ENCODE peak calls at places on chromosome 1, in nine cellular contexts. One of them, this sample, is unnamed. For H3K36me3, the result is how much of the 10 kb centered on the place peaks cover.

GRCh38 chr1:60622486-60622885 is 459.9 kb upstream of the NFIA start:
- DNase-seq in heart right ventricle: no peak
- DNase-seq in fibroblast of lung: peak
- DNase-seq in cardiac muscle cell: no peak
- DNase-seq in body of pancreas: no peak
- DNase-seq in neuronal stem cell: no peak
- DNase-seq in CD4-positive, CD25-positive, alpha-beta regulatory T cell: no peak
- DNase-seq in MM.1S: no peak
- DNase-seq in neural progenitor cell: no peak
- DNase-seq in this sample: no peak

GRCh38 chr1:228358764-228359612 is 47.6 kb downstream of the TRIM11 start:
- DNase-seq in MM.1S: no peak
- DNase-seq in neural progenitor cell: no peak
- DNase-seq in cardiac muscle cell: no peak
- DNase-seq in fibroblast of lung: no peak
- DNase-seq in CD4-positive, CD25-positive, alpha-beta regulatory T cell: no peak
- DNase-seq in heart right ventricle: no peak
- DNase-seq in neuronal stem cell: no peak
- DNase-seq in body of pancreas: no peak
- DNase-seq in this sample: no peak

GRCh38 chr1:79188371-79188770 is 181.8 kb upstream of the ADGRL4 start:
- DNase-seq in MM.1S: no peak
- DNase-seq in neuronal stem cell: no peak
- DNase-seq in heart right ventricle: no peak
- DNase-seq in neural progenitor cell: no peak
- DNase-seq in CD4-positive, CD25-positive, alpha-beta regulatory T cell: no peak
- DNase-seq in cardiac muscle cell: no peak
- DNase-seq in body of pancreas: no peak
- DNase-seq in fibroblast of lung: peak
- DNase-seq in this sample: no peak

GRCh38 chr1:174809755-174810280 is 189.9 kb upstream of the CACYBP start:
- DNase-seq in MM.1S: no peak
- DNase-seq in body of pancreas: no peak
- DNase-seq in heart right ventricle: no peak
- DNase-seq in CD4-positive, CD25-positive, alpha-beta regulatory T cell: no peak
- DNase-seq in neuronal stem cell: no peak
- DNase-seq in fibroblast of lung: no peak
- DNase-seq in cardiac muscle cell: no peak
- DNase-seq in neural progenitor cell: no peak
- DNase-seq in this sample: no peak

GRCh38 chr1:96372881-96373280 is 348.7 kb upstream of the PTBP2 start:
- DNase-seq in neuronal stem cell: no peak
- DNase-seq in body of pancreas: no peak
- DNase-seq in MM.1S: no peak
- DNase-seq in fibroblast of lung: no peak
- DNase-seq in neural progenitor cell: no peak
- DNase-seq in heart right ventricle: no peak
- DNase-seq in cardiac muscle cell: no peak
- DNase-seq in CD4-positive, CD25-positive, alpha-beta regulatory T cell: no peak
- DNase-seq in this sample: no peak

GRCh38 chr1:93442276-93442675 is 5.6 kb upstream of the FNBP1L start:
- DNase-seq in body of pancreas: peak
- DNase-seq in CD4-positive, CD25-positive, alpha-beta regulatory T cell: no peak
- DNase-seq in neural progenitor cell: no peak
- DNase-seq in MM.1S: no peak
- DNase-seq in heart right ventricle: no peak
- DNase-seq in cardiac muscle cell: no peak
- DNase-seq in neuronal stem cell: no peak
- DNase-seq in fibroblast of lung: no peak
- DNase-seq in this sample: no peak

GRCh38 chr1:51661081-51661518 is 44.2 kb downstream of the OSBPL9 start:
- DNase-seq in neuronal stem cell: no peak
- DNase-seq in CD4-positive, CD25-positive, alpha-beta regulatory T cell: no peak
- DNase-seq in cardiac muscle cell: peak
- DNase-seq in MM.1S: no peak
- DNase-seq in fibroblast of lung: peak
- DNase-seq in body of pancreas: no peak
- DNase-seq in neural progenitor cell: no peak
- DNase-seq in heart right ventricle: no peak
- DNase-seq in this sample: no peak

GRCh38 chr1:113783254-113784103 is 24.2 kb upstream of the PHTF1 start:
- DNase-seq in neuronal stem cell: no peak
- DNase-seq in cardiac muscle cell: no peak
- DNase-seq in fibroblast of lung: peak
- DNase-seq in neural progenitor cell: no peak
- DNase-seq in heart right ventricle: peak
- DNase-seq in CD4-positive, CD25-positive, alpha-beta regulatory T cell: peak
- DNase-seq in body of pancreas: peak
- DNase-seq in MM.1S: peak
- DNase-seq in this sample: peak

GRCh38 chr1:226474443-226475111 is 66.7 kb upstream of the PARP1 start:
- DNase-seq in neural progenitor cell: peak
- DNase-seq in MM.1S: no peak
- DNase-seq in body of pancreas: no peak
- DNase-seq in cardiac muscle cell: no peak
- DNase-seq in fibroblast of lung: no peak
- DNase-seq in neuronal stem cell: no peak
- DNase-seq in heart right ventricle: no peak
- DNase-seq in CD4-positive, CD25-positive, alpha-beta regulatory T cell: no peak
- DNase-seq in this sample: no peak

GRCh38 chr1:180912801-180913616 is at the start of gene KIAA1614:
- DNase-seq in MM.1S: no peak
- DNase-seq in neuronal stem cell: peak
- DNase-seq in cardiac muscle cell: peak
- DNase-seq in neural progenitor cell: peak
- DNase-seq in CD4-positive, CD25-positive, alpha-beta regulatory T cell: no peak
- DNase-seq in body of pancreas: peak
- DNase-seq in fibroblast of lung: peak
- DNase-seq in heart right ventricle: peak
- DNase-seq in this sample: no peak

DNA sequence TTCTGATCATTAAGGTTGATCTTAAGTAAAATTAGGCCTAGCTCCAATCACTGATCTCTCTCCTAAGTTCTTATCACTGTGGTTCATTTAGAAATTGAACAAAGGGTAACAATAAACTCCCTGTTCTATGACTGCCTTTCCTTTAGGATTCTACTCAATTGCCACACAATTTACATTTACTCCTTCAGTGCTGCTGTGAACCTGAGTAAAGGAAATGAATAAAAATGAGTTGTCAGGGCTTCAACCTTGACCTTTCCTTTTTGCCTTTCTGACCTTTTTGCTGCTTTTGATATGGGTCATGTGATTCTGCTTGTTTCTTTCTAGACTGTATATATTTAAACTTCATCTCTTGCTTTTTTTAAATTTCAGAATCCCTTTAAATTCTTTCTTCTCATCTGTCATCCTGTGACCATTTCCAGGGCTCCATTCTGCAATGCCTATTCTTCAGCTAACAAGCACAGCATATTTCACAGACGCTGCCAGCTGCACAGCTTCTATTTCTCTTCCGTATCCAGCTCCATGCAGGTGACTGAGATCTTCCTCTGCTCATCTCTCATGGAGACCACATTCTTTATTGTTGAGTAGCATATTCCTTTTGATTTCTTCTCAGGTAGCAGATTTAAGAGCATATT is 3.2 kb downstream of the LRRC8B start:
- DNase-seq in body of pancreas: no peak
- DNase-seq in MM.1S: no peak
- DNase-seq in neuronal stem cell: no peak
- DNase-seq in CD4-positive, CD25-positive, alpha-beta regulatory T cell: no peak
- DNase-seq in cardiac muscle cell: no peak
- DNase-seq in fibroblast of lung: no peak
- DNase-seq in heart right ventricle: no peak
- DNase-seq in neural progenitor cell: no peak
- DNase-seq in this sample: no peak
- H3K4me3 ChIP-seq in body of pancreas: no peak
- H3K4me3 ChIP-seq in MM.1S: no peak
- H3K4me3 ChIP-seq in neuronal stem cell: no peak
- H3K4me3 ChIP-seq in CD4-positive, CD25-positive, alpha-beta regulatory T cell: peak
- H3K4me3 ChIP-seq in cardiac muscle cell: no peak
- H3K4me3 ChIP-seq in fibroblast of lung: no peak
- H3K4me3 ChIP-seq in heart right ventricle: no peak
- H3K4me3 ChIP-seq in neural progenitor cell: no peak
- H3K4me3 ChIP-seq in this sample: no peak

GRCh38 chr1:26844389-26844788 is 17.9 kb downstream of the ZDHHC18 start:
- DNase-seq in neuronal stem cell: no peak
- DNase-seq in heart right ventricle: no peak
- DNase-seq in MM.1S: no peak
- DNase-seq in fibroblast of lung: peak
- DNase-seq in cardiac muscle cell: no peak
- DNase-seq in CD4-positive, CD25-positive, alpha-beta regulatory T cell: no peak
- DNase-seq in body of pancreas: no peak
- DNase-seq in neural progenitor cell: no peak
- DNase-seq in this sample: no peak

GRCh38 chr1:26851106-26851684 is 11.8 kb upstream of the SFN start:
- DNase-seq in neural progenitor cell: no peak
- DNase-seq in cardiac muscle cell: no peak
- DNase-seq in CD4-positive, CD25-positive, alpha-beta regulatory T cell: no peak
- DNase-seq in neuronal stem cell: no peak
- DNase-seq in body of pancreas: no peak
- DNase-seq in fibroblast of lung: no peak
- DNase-seq in MM.1S: no peak
- DNase-seq in heart right ventricle: no peak
- DNase-seq in this sample: no peak

GRCh38 chr1:26852701-26853100 is 10.2 kb upstream of the SFN start:
- DNase-seq in fibroblast of lung: no peak
- DNase-seq in neural progenitor cell: no peak
- DNase-seq in cardiac muscle cell: no peak
- DNase-seq in heart right ventricle: no peak
- DNase-seq in MM.1S: no peak
- DNase-seq in CD4-positive, CD25-positive, alpha-beta regulatory T cell: no peak
- DNase-seq in body of pancreas: no peak
- DNase-seq in neuronal stem cell: no peak
- DNase-seq in this sample: no peak

GRCh38 chr1:26848947-26849774 is 13.8 kb upstream of the SFN start:
- DNase-seq in fibroblast of lung: peak
- DNase-seq in neural progenitor cell: no peak
- DNase-seq in cardiac muscle cell: no peak
- DNase-seq in body of pancreas: peak
- DNase-seq in CD4-positive, CD25-positive, alpha-beta regulatory T cell: no peak
- DNase-seq in heart right ventricle: no peak
- DNase-seq in neuronal stem cell: no peak
- DNase-seq in MM.1S: no peak
- DNase-seq in this sample: no peak

DNA sequence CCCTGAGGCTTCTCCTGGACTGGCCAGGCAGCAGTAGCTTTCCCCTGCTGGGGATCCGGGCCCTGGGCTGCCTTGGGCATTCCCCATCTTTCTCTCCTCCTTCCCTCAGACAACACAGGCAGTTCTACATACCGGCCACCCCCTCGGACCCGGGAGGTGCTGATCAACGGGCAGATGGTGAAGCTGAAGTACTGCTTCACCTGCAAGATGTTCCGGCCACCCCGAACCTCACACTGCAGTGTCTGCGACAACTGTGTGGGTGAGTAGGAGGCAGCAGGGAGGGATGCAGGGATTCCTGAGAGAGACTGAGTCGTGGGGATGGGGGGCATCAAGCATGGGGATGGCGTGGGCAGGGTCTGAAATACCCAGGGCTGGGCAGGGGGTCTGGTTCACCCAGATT is 14.4 kb upstream of the SFN start:
- DNase-seq in body of pancreas: no peak
- DNase-seq in cardiac muscle cell: no peak
- DNase-seq in MM.1S: no peak
- DNase-seq in neural progenitor cell: no peak
- DNase-seq in heart right ventricle: no peak
- DNase-seq in CD4-positive, CD25-positive, alpha-beta regulatory T cell: no peak
- DNase-seq in fibroblast of lung: no peak
- DNase-seq in neuronal stem cell: no peak
- DNase-seq in this sample: no peak
- H3K36me3 ChIP-seq in body of pancreas: under half
- H3K36me3 ChIP-seq in cardiac muscle cell: under half
- H3K36me3 ChIP-seq in MM.1S: under half
- H3K36me3 ChIP-seq in neural progenitor cell: under half
- H3K36me3 ChIP-seq in heart right ventricle: under half
- H3K36me3 ChIP-seq in CD4-positive, CD25-positive, alpha-beta regulatory T cell: half or more
- H3K36me3 ChIP-seq in fibroblast of lung: under half
- H3K36me3 ChIP-seq in neuronal stem cell: half or more
- H3K36me3 ChIP-seq in this sample: half or more

GRCh38 chr1:111227875-111228747 is 598 bp downstream of the CHI3L2 start:
- DNase-seq in fibroblast of lung: peak
- DNase-seq in neuronal stem cell: no peak
- DNase-seq in heart right ventricle: peak
- DNase-seq in cardiac muscle cell: no peak
- DNase-seq in MM.1S: no peak
- DNase-seq in neural progenitor cell: no peak
- DNase-seq in CD4-positive, CD25-positive, alpha-beta regulatory T cell: peak
- DNase-seq in body of pancreas: peak
- DNase-seq in this sample: no peak
- H3K27ac ChIP-seq in fibroblast of lung: no peak
- H3K27ac ChIP-seq in neuronal stem cell: peak
- H3K27ac ChIP-seq in heart right ventricle: peak
- H3K27ac ChIP-seq in cardiac muscle cell: no peak
- H3K27ac ChIP-seq in MM.1S: no peak
- H3K27ac ChIP-seq in neural progenitor cell: no peak
- H3K27ac ChIP-seq in CD4-positive, CD25-positive, alpha-beta regulatory T cell: no peak
- H3K27ac ChIP-seq in body of pancreas: peak
- H3K27ac ChIP-seq in this sample: no peak

GRCh38 chr1:209037064-209037463 is 546.5 kb upstream of the CAMK1G start:
- DNase-seq in body of pancreas: no peak
- DNase-seq in cardiac muscle cell: no peak
- DNase-seq in CD4-positive, CD25-positive, alpha-beta regulatory T cell: no peak
- DNase-seq in fibroblast of lung: no peak
- DNase-seq in neural progenitor cell: no peak
- DNase-seq in heart right ventricle: no peak
- DNase-seq in neuronal stem cell: no peak
- DNase-seq in MM.1S: no peak
- DNase-seq in this sample: no peak

GRCh38 chr1:209040351-209040750 is 543.2 kb upstream of the CAMK1G start:
- DNase-seq in CD4-positive, CD25-positive, alpha-beta regulatory T cell: no peak
- DNase-seq in heart right ventricle: no peak
- DNase-seq in neuronal stem cell: no peak
- DNase-seq in neural progenitor cell: no peak
- DNase-seq in MM.1S: no peak
- DNase-seq in fibroblast of lung: peak
- DNase-seq in cardiac muscle cell: no peak
- DNase-seq in body of pancreas: no peak
- DNase-seq in this sample: no peak

GRCh38 chr1:209038316-209038715 is 545.2 kb upstream of the CAMK1G start:
- DNase-seq in body of pancreas: no peak
- DNase-seq in neuronal stem cell: no peak
- DNase-seq in cardiac muscle cell: no peak
- DNase-seq in MM.1S: no peak
- DNase-seq in neural progenitor cell: no peak
- DNase-seq in fibroblast of lung: no peak
- DNase-seq in heart right ventricle: no peak
- DNase-seq in CD4-positive, CD25-positive, alpha-beta regulatory T cell: no peak
- DNase-seq in this sample: no peak

GRCh38 chr1:209041936-209042335 is 541.6 kb upstream of the CAMK1G start:
- DNase-seq in heart right ventricle: no peak
- DNase-seq in neural progenitor cell: no peak
- DNase-seq in CD4-positive, CD25-positive, alpha-beta regulatory T cell: no peak
- DNase-seq in fibroblast of lung: peak
- DNase-seq in MM.1S: no peak
- DNase-seq in body of pancreas: no peak
- DNase-seq in cardiac muscle cell: no peak
- DNase-seq in neuronal stem cell: no peak
- DNase-seq in this sample: no peak

DNA sequence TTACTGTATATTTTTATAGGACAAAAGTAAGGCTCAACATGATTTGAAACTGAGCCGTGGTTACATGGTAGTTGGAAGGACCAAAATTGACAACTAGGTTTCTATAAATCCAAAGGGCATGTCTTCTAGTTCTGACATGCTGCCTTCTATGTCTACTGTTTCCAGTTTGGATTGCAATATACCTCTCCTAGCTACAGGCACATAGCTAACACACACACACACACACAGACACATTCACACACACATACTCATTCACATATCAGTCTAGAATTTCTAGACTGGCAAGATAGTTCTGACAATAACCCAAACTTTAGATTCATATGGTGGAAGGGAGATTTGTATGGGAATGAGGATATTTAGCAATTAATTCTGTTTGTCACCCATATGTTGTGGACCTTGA is 544.8 kb upstream of the CAMK1G start:
- DNase-seq in neuronal stem cell: no peak
- DNase-seq in heart right ventricle: no peak
- DNase-seq in fibroblast of lung: peak
- DNase-seq in MM.1S: no peak
- DNase-seq in CD4-positive, CD25-positive, alpha-beta regulatory T cell: no peak
- DNase-seq in neural progenitor cell: no peak
- DNase-seq in cardiac muscle cell: no peak
- DNase-seq in body of pancreas: no peak
- DNase-seq in this sample: no peak
- H3K4me3 ChIP-seq in neuronal stem cell: no peak
- H3K4me3 ChIP-seq in heart right ventricle: no peak
- H3K4me3 ChIP-seq in fibroblast of lung: no peak
- H3K4me3 ChIP-seq in MM.1S: no peak
- H3K4me3 ChIP-seq in CD4-positive, CD25-positive, alpha-beta regulatory T cell: no peak
- H3K4me3 ChIP-seq in neural progenitor cell: no peak
- H3K4me3 ChIP-seq in cardiac muscle cell: no peak
- H3K4me3 ChIP-seq in body of pancreas: no peak
- H3K4me3 ChIP-seq in this sample: no peak